ENCODE peak calls at places on chromosomes 3 and 15, in eight cellular contexts. I, L, R, D, K, H, X and T are unnamed samples.

GRCh38 chr3:58349792-58350626 is 17.3 kb downstream of the PXK start:
- DNase-seq in X (no peak), D (peak; percentile 21), K (no peak), R (no peak), L (no peak), I (no peak), H (no peak), T (no peak)

GRCh38 chr15:57533062-57533735 is 58.5 kb upstream of the MYZAP start:
- DNase-seq in D (no peak), H (peak; percentile 43), L (no peak), I (no peak), K (no peak), X (no peak), R (no peak), T (no peak)

GRCh38 chr3:123324880-123325765 is 123.4 kb downstream of the SEC22A start:
- DNase-seq in K (no peak), X (no peak), R (no peak), D (no peak), H (no peak), I (no peak), L (no peak), T (no peak)

GRCh38 chr3:154384504-154384903 is 45.5 kb downstream of the GPR149 start:
- DNase-seq in D (no peak), K (no peak), I (no peak), X (no peak), H (no peak), R (no peak), L (no peak), T (no peak)

GRCh38 chr15:72284781-72285180 is 12.4 kb upstream of the PARP6 start:
- DNase-seq in R (no peak), H (no peak), X (no peak), I (no peak), K (no peak), L (no peak), D (no peak), T (no peak)

GRCh38 chr3:170697131-170697530 is 111.3 kb upstream of the SLC7A14 start:
- DNase-seq in X (no peak), H (no peak), R (no peak), I (no peak), L (no peak), D (no peak), K (no peak), T (no peak)

GRCh38 chr3:77889616-77890015 is 849.7 kb downstream of the ROBO2 start:
- DNase-seq in K (no peak), R (no peak), H (no peak), I (no peak), D (no peak), X (no peak), L (no peak), T (no peak)

GRCh38 chr15:66101715-66102395 is 151.7 kb downstream of the MEGF11 start:
- DNase-seq in K (no peak), X (no peak), R (no peak), D (no peak), I (no peak), H (no peak), L (no peak), T (no peak)

GRCh38 chr3:124747111-124747981 is 17.1 kb downstream of the UMPS start:
- DNase-seq in D (peak; percentile 91), R (no peak), X (no peak), K (no peak), H (no peak), L (no peak), I (no peak), T (no peak)